ENCODE peak calls at places on chromosomes 4 and X, in five cellular contexts. F, W, A, G and N are unnamed samples.

GRCh38 chr4:15729910-15730533 is 27.2 kb downstream of the BST1 start:
- DNase-seq in G (peak; percentile 61), F (peak; percentile 46), A (no peak), W (no peak), N (peak; percentile 23)

GRCh38 chr4:68734095-68734494 is 63.6 kb upstream of the UGT2B15 start:
- DNase-seq in W (no peak), A (no peak), F (no peak), G (no peak), N (no peak)

GRCh38 chrX:138018145-138018799 is 452.3 kb downstream of the ZIC3 start:
- DNase-seq in A (no peak), F (peak; percentile 28), G (no peak), W (no peak), N (no peak)

GRCh38 chr4:77072195-77072753 is 3.5 kb downstream of the CCNI start:
- DNase-seq in G (no peak), A (peak; percentile 25), W (no peak), F (no peak), N (no peak)

GRCh38 chrX:102029026-102029425 is 96.5 kb upstream of the TCEAL2 start:
- DNase-seq in F (no peak), W (no peak), A (no peak), G (no peak), N (no peak)

GRCh38 chr4:7929530-7929951 is 10.1 kb downstream of the AFAP1 start:
- DNase-seq in G (no peak), F (no peak), W (no peak), A (no peak), N (no peak)

GRCh38 chr4:36285784-36286480 is 4.5 kb downstream of the DTHD1 start:
- DNase-seq in G (no peak), W (no peak), F (peak; percentile 44), A (peak; percentile 69), N (no peak)

GRCh38 chr4:53644607-53645006 is 53.3 kb upstream of the LNX1 start:
- DNase-seq in F (peak; percentile 87), W (no peak), A (no peak), G (no peak), N (no peak)

GRCh38 chrX:47992093-47992375 is 11.8 kb downstream of the ZNF182 start:
- DNase-seq in A (no peak), G (peak; percentile 10), F (no peak), W (no peak), N (no peak)

GRCh38 chrX:23919706-23920320 is 12.0 kb downstream of the CXorf58 start:
- DNase-seq in W (no peak), F (no peak), A (no peak), G (no peak), N (no peak)

GRCh38 chr4:175656615-175657014 is 155.4 kb downstream of the GPM6A start:
- DNase-seq in G (no peak), A (no peak), F (no peak), W (no peak), N (no peak)

GRCh38 chr4:44760142-44760898 is 34.0 kb upstream of the GNPDA2 start:
- DNase-seq in F (peak; percentile 50), W (no peak), G (peak; percentile 33), A (no peak), N (peak; percentile 22)

GRCh38 chr4:7384003-7384928 is 50.5 kb downstream of the PSAPL1 start:
- DNase-seq in F (no peak), G (no peak), A (no peak), W (no peak), N (no peak)

GRCh38 chrX:154123241-154124219 is 20.5 kb upstream of the OPN1LW start:
- DNase-seq in A (peak; percentile 17), W (no peak), F (peak; percentile 75), G (no peak), N (no peak)

GRCh38 chrX:77776648-77777047 is 9.4 kb downstream of the ATRX start:
- DNase-seq in W (no peak), F (peak; percentile 29), A (no peak), G (no peak), N (no peak)